ENCODE peak calls at places on chromosomes 13 and 19, in four cellular contexts. K is stimulated activated naive CD4-positive, alpha-beta T cell; L is mucosa of descending colon; M is activated T-helper 1 cell treated with anti-CD3 and anti-CD28 coated beads, Interleukin-12 subunit alpha, Interleukin-12 subunit beta, Interleukin-2, Interleukin-4 antibody, amounts not matched to agents 30 ng/mL and 10 ng/mL and 1 ng/mL, durations not matched to agents 14 hours and 24 hours and 36 hours. S is an unnamed sample.

GRCh38 chr13:50685491-50685890 is 158.0 kb downstream of the DLEU7 start:
- DNase-seq in M (no peak), L (peak), K (no peak), S (peak)

GRCh38 chr19:55383789-55384575 is at the start of gene TMEM238:
- DNase-seq in K (peak), M (peak), L (peak), S (peak)

GRCh38 chr13:41563501-41564001 is 106.2 kb downstream of the RGCC start:
- DNase-seq in K (no peak), L (no peak), M (no peak), S (no peak)

GRCh38 chr19:36114763-36115452 is at the start of gene POLR2I:
- DNase-seq in L (peak), K (peak), M (peak), S (peak)

GRCh38 chr19:6023085-6023682 is 45.2 kb upstream of the RANBP3 start:
- DNase-seq in K (no peak), L (no peak), M (no peak), S (no peak)

GRCh38 chr13:110574161-110574560 is 12.6 kb upstream of the RAB20 start:
- DNase-seq in L (no peak), M (no peak), K (no peak), S (no peak)

GRCh38 chr19:44718441-44719261 is 19.7 kb downstream of the CEACAM16 start:
- DNase-seq in K (no peak), M (no peak), L (peak), S (peak)

GRCh38 chr19:35824150-35824549 is 11.5 kb upstream of the PRODH2 start:
- DNase-seq in M (no peak), K (no peak), L (no peak), S (no peak)

GRCh38 chr13:99566125-99567083 is 65.1 kb downstream of the TM9SF2 start:
- DNase-seq in L (no peak), K (no peak), M (no peak), S (no peak)

GRCh38 chr13:51977606-51978005 is 33.6 kb downstream of the ATP7B start:
- DNase-seq in L (no peak), K (no peak), M (no peak), S (no peak)

GRCh38 chr19:54047626-54048025 is 16.1 kb downstream of the VSTM1 start:
- DNase-seq in M (no peak), L (no peak), K (no peak), S (no peak)

GRCh38 chr19:10454267-10454666 is 33.9 kb downstream of the PDE4A start:
- DNase-seq in L (no peak), K (no peak), M (no peak), S (no peak)

GRCh38 chr19:31985001-31985605 is 360.3 kb upstream of the ZNF507 start:
- DNase-seq in L (no peak), K (no peak), M (no peak), S (no peak)

GRCh38 chr19:343451-343931 is 1.1 kb downstream of the MIER2 start:
- DNase-seq in L (no peak), K (no peak), M (no peak), S (no peak)

GRCh38 chr19:13154241-13154778 is 4.1 kb downstream of the IER2 start:
- DNase-seq in M (peak), K (no peak), L (peak), S (peak)

GRCh38 chr19:51887522-51888498 is at the start of gene ZNF577:
- DNase-seq in K (peak), L (peak), M (no peak), S (peak)

GRCh38 chr19:18648971-18649310 is 12.1 kb downstream of the KLHL26 start:
- DNase-seq in M (no peak), L (no peak), K (no peak), S (no peak)

GRCh38 chr13:26575244-26575643 is 17.8 kb downstream of the WASF3 start:
- DNase-seq in L (no peak), M (no peak), K (no peak), S (no peak)

GRCh38 chr13:101218484-101218883 is 197.8 kb downstream of the NALCN start:
- DNase-seq in M (no peak), K (no peak), L (no peak), S (no peak)

S was measured in stomach.